ENCODE peak calls at places on chromosome 20, in four cellular contexts. Y is PC-3, M is AG04450, J is fibroblast of pulmonary artery. D is an unnamed sample.

GRCh38 chr20:6863798-6864201 is 96.3 kb downstream of the BMP2 start:
- DNase-seq in Y (no peak), M (no peak), J (no peak), D (peak; percentile 4)

GRCh38 chr20:56353356-56353755 is 5.4 kb upstream of the FAM210B start:
- DNase-seq in Y (no peak), M (no peak), J (no peak), D (no peak)

GRCh38 chr20:44089987-44090674 is 96.9 kb downstream of the JPH2 start:
- DNase-seq in Y (peak; percentile 44), M (no peak), J (peak; percentile 71), D (peak; percentile 61)

GRCh38 chr20:11159728-11160127 is 485.9 kb upstream of the JAG1 start:
- DNase-seq in Y (no peak), M (peak; percentile 77), J (peak; percentile 49), D (peak; percentile 58)

GRCh38 chr20:14838663-14839650 is 501.5 kb upstream of the FLRT3 start:
- DNase-seq in Y (peak; percentile 91), M (no peak), J (no peak), D (no peak)

GRCh38 chr20:20079102-20079784 is 26.9 kb downstream of the CFAP61 start:
- DNase-seq in Y (peak; percentile 48), M (no peak), J (no peak), D (no peak)

GRCh38 chr20:35662541-35662940 is 2.2 kb downstream of the CPNE1 start:
- DNase-seq in Y (peak; percentile 9), M (no peak), J (no peak), D (no peak)

GRCh38 chr20:25046181-25046641 is 11.7 kb downstream of the ACSS1 start:
- DNase-seq in Y (no peak), M (no peak), J (no peak), D (no peak)

GRCh38 chr20:34531608-34532265 is 15.5 kb downstream of the DYNLRB1 start:
- DNase-seq in Y (no peak), M (no peak), J (no peak), D (no peak)

GRCh38 chr20:2312876-2313275 is 17.1 kb downstream of the TGM3 start:
- DNase-seq in Y (no peak), M (no peak), J (no peak), D (no peak)

GRCh38 chr20:10863337-10864060 is 189.7 kb upstream of the JAG1 start:
- DNase-seq in Y (peak; percentile 95), M (peak; percentile 39), J (peak; percentile 91), D (peak; percentile 95)

GRCh38 chr20:25247100-25247665 is 702 bp upstream of the PYGB start:
- DNase-seq in Y (peak; percentile 70), M (no peak), J (peak; percentile 58), D (peak; percentile 59)

GRCh38 chr20:62366370-62367135 is 559 bp downstream of the LAMA5 start:
- DNase-seq in Y (peak; percentile 71), M (no peak), J (no peak), D (no peak)

GRCh38 chr20:1286267-1287036 is 20.4 kb downstream of the SNPH start:
- DNase-seq in Y (no peak), M (no peak), J (no peak), D (no peak)

GRCh38 chr20:19995220-19995863 is 21.8 kb upstream of the NAA20 start:
- DNase-seq in Y (peak; percentile 77), M (no peak), J (peak; percentile 76), D (peak; percentile 82)

GRCh38 chr20:41174782-41175181 is 37.4 kb downstream of the PLCG1 start:
- DNase-seq in Y (no peak), M (no peak), J (no peak), D (no peak)

GRCh38 chr20:3084283-3084985 is at the start of gene AVP:
- DNase-seq in Y (no peak), M (no peak), J (no peak), D (no peak)

GRCh38 chr20:38635721-38636285 is 34.2 kb downstream of the ARHGAP40 start:
- DNase-seq in Y (peak; percentile 79), M (no peak), J (peak; percentile 33), D (peak; percentile 16)

GRCh38 chr20:48597521-48598302 is 230.1 kb downstream of the PREX1 start:
- DNase-seq in Y (no peak), M (no peak), J (no peak), D (no peak)

GRCh38 chr20:36110936-36111445 is 43.5 kb upstream of the EPB41L1 start:
- DNase-seq in Y (no peak), M (no peak), J (no peak), D (no peak)

GRCh38 chr20:60804918-60805631 is 447.0 kb upstream of the CDH4 start:
- DNase-seq in Y (no peak), M (no peak), J (no peak), D (no peak)

GRCh38 chr20:10669843-10670446 is 3.9 kb downstream of the JAG1 start:
- DNase-seq in Y (no peak), M (no peak), J (no peak), D (no peak)

GRCh38 chr20:19973920-19974620 is 43.1 kb upstream of the NAA20 start:
- DNase-seq in Y (peak; percentile 77), M (no peak), J (peak; percentile 85), D (peak; percentile 88)

GRCh38 chr20:25586877-25587276 is 1.5 kb upstream of the NINL start:
- DNase-seq in Y (peak; percentile 23), M (no peak), J (no peak), D (no peak)

GRCh38 chr20:58710481-58711265 is 18.1 kb downstream of the NPEPL1 start:
- DNase-seq in Y (no peak), M (no peak), J (no peak), D (no peak)

GRCh38 chr20:3011752-3012151 is 31.7 kb upstream of the GNRH2 start:
- DNase-seq in Y (no peak), M (no peak), J (no peak), D (no peak)

GRCh38 chr20:47205577-47206123 is 150.8 kb downstream of the ZMYND8 start:
- DNase-seq in Y (peak; percentile 97), M (peak; percentile 59), J (peak; percentile 84), D (peak; percentile 81)

GRCh38 chr20:63394635-63395455 is 33.7 kb upstream of the CHRNA4 start:
- DNase-seq in Y (no peak), M (no peak), J (no peak), D (no peak)
- H3K4me3 ChIP-seq in Y (no peak overlapping the region), M (no peak overlapping the region), J (no peak overlapping the region), D (no peak overlapping the region)

GRCh38 chr20:33445881-33446615 is 2.5 kb upstream of the SNTA1 start:
- DNase-seq in Y (no peak), M (no peak), J (no peak), D (no peak)

GRCh38 chr20:33442136-33443005 is 1.2 kb downstream of the SNTA1 start:
- DNase-seq in Y (no peak), M (no peak), J (no peak), D (no peak)

GRCh38 chr20:33443512-33444239 is at the start of gene SNTA1:
- DNase-seq in Y (peak; percentile 83), M (no peak), J (peak; percentile 75), D (peak; percentile 70)

GRCh38 chr20:33443006-33443511 is 504 bp downstream of the SNTA1 start:
- DNase-seq in Y (no peak), M (no peak), J (no peak), D (no peak)

GRCh38 chr20:33444797-33445560 is 1.4 kb upstream of the SNTA1 start:
- DNase-seq in Y (peak; percentile 48), M (no peak), J (no peak), D (no peak)
- TF ChIP-seq CTCF in Y (peak; percentile 60), M (no peak), J (peak; percentile 8), D (peak; percentile 24)

GRCh38 chr20:32078777-32079176 is 26.7 kb downstream of the HCK start:
- DNase-seq in Y (no peak), M (no peak), J (no peak), D (no peak)

GRCh38 chr20:32077192-32077591 is 25.1 kb downstream of the HCK start:
- DNase-seq in Y (no peak), M (no peak), J (no peak), D (no peak)

GRCh38 chr20:32080783-32081182 is 28.7 kb upstream of the TM9SF4 start:
- DNase-seq in Y (no peak), M (no peak), J (no peak), D (no peak)

GRCh38 chr20:32079655-32080109 is 27.6 kb downstream of the HCK start:
- DNase-seq in Y (no peak), M (no peak), J (no peak), D (no peak)

GRCh38 chr20:32078322-32078721 is 26.3 kb downstream of the HCK start:
- DNase-seq in Y (no peak), M (no peak), J (no peak), D (no peak)
- H3K4me3 ChIP-seq in Y (no peak overlapping the region), M (no peak overlapping the region), J (no peak overlapping the region), D (no peak overlapping the region)

DNA sequence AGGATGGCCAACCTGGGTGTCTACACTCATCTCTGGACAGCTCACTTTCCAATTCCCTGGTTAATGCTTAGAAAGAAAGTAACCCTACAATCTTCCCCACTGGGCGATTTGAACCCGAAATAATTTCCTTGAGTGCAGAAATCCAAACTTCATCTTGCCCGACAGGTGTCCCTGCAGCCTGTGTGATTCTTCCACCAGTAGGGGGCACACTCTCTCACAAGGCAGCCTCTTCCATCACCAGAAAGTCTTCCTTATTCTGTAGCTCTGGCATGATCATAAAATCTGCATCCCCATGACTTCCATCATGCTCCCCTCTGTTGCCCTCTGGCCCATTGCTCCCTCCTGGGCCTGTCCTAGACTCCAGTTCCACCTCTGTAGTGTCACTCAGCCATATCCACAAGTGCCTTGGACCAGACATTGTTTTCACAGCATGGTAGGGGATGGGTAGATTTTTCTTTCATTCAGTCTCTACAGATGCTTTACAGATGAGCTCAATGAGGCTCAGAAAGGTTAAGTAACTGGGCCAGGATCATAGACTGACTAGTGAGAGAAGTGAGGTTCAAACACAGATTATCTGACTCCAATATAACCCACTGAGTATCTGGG is 170.4 kb upstream of the SPTLC3 start:
- DNase-seq in Y (no peak), M (no peak), J (no peak), D (no peak)
- TF ChIP-seq CTCF in Y (peak; percentile 70), M (peak; percentile 6), J (no peak), D (no peak)

GRCh38 chr20:22459754-22460153 is 124.6 kb downstream of the FOXA2 start:
- DNase-seq in Y (no peak), M (no peak), J (no peak), D (no peak)
- H3K4me3 ChIP-seq in Y (no peak overlapping the region), M (no peak overlapping the region), J (no peak overlapping the region), D (no peak overlapping the region)

GRCh38 chr20:63624486-63624885 is 2.4 kb downstream of the GMEB2 start:
- DNase-seq in Y (no peak), M (no peak), J (peak; percentile 63), D (peak; percentile 44)
- TF ChIP-seq CTCF in Y (no peak), M (peak; percentile 20), J (peak; percentile 22), D (no peak)

D was measured in fibroblast of the aortic adventitia.